ENCODE peak calls at places on chromosome X, in four cellular contexts. W is brain microvascular endothelial cell, J is ascending aorta, I is transverse colon. E is an unnamed sample.
A peak's percentile ranks its signal among the peaks of the same experiment; 100 is the strongest.

GRCh38 chrX:103329991-103330390 is at the start of gene TCEAL7:
- DNase-seq in W (no peak), J (no peak), I (no peak), E (peak; percentile 44)

GRCh38 chrX:15882704-15883539 is 28.3 kb upstream of the AP1S2 start:
- DNase-seq in W (peak; percentile 29), J (no peak), I (no peak), E (no peak)

GRCh38 chrX:17860811-17861495 is at the start of gene RAI2:
- DNase-seq in W (no peak), J (no peak), I (peak; percentile 22), E (peak; percentile 71)

GRCh38 chrX:108122748-108123147 is 31.2 kb downstream of the ATG4A start:
- DNase-seq in W (no peak), J (no peak), I (no peak), E (no peak)

GRCh38 chrX:130772313-130773140 is 130.5 kb downstream of the ENOX2 start:
- DNase-seq in W (peak; percentile 63), J (no peak), I (no peak), E (no peak)

GRCh38 chrX:121336831-121337421 is 289.5 kb downstream of the GLUD2 start:
- DNase-seq in W (no peak), J (no peak), I (no peak), E (no peak)

GRCh38 chrX:6382284-6382683 is 152.6 kb downstream of the VCX3A start:
- DNase-seq in W (no peak), J (no peak), I (no peak), E (no peak)

GRCh38 chrX:6052111-6052745 is 176.4 kb downstream of the NLGN4X start:
- DNase-seq in W (no peak), J (no peak), I (no peak), E (peak; percentile 24)

GRCh38 chrX:83916525-83916924 is 55.6 kb downstream of the CYLC1 start:
- DNase-seq in W (no peak), J (no peak), I (peak; percentile 8), E (peak; percentile 30)

GRCh38 chrX:135086197-135086854 is 34.0 kb downstream of the ETDB start:
- DNase-seq in W (peak; percentile 45), J (no peak), I (peak; percentile 22), E (no peak)

GRCh38 chrX:1281511-1281910 is 12.9 kb downstream of the CSF2RA start:
- DNase-seq in W (peak; percentile 10), J (no peak), I (no peak), E (no peak)

GRCh38 chrX:13283968-13284914 is 35.6 kb downstream of the ATXN3L start:
- DNase-seq in W (peak; percentile 27), J (no peak), I (no peak), E (no peak)

GRCh38 chrX:150429577-150429976 is 66.5 kb downstream of the MAMLD1 start:
- DNase-seq in W (peak; percentile 31), J (no peak), I (no peak), E (no peak)

DNA sequence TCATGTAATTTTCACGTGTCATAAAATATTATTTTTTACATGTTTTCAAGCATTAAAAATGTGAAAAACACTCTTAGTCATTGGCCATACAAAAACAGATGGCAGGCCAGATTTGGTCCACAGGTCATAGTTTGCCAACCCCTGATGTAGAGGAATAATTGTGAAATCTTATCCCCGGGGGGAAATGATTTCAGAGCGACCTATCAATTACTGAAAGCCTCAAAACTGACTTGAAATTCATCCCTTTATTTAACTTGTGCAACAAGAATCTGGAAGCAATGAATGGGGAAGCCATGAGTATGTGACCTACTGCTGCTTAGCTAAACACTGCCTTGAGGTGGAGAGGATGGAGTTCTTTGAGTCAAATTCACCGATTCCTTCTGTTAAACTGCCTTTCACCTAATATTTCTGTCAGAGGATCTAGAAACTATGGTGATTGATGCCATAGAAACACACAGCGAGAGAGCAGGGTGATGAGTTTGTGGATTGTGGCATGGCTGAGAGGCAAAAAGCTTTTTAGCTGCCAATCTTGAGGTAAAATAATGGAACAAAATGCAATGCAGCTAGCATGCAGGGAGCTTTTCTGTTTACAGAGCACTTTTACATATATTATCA is 30.3 kb upstream of the BRS3 start:
- DNase-seq in W (no peak), J (no peak), I (no peak), E (no peak)
- TF ChIP-seq CTCF in W (no peak), J (no peak), I (no peak), E (no peak)

DNA sequence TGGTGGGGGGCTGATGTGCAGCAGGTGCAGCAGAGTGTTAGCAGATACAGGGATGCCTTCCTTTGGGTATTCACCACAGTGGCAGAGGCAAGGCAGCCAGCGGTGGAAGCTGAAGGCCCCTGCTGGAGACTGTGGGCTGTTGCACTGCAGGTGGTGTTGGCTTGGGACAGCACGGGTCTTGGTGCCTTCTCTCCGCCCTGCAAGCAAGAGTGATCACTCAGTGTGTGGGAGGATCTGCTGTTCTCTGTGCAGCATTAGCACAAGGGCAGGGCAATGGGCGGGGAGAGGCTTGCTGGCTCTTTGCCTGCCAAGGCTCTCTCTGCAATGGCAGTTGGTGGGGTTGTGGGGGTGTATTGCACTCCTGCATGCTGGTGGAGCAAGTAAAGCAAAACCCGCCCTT is 821.0 kb upstream of the GRIA3 start:
- DNase-seq in W (no peak), J (no peak), I (no peak), E (no peak)
- TF ChIP-seq CTCF in W (no peak), J (no peak), I (no peak), E (no peak)

GRCh38 chrX:72003811-72004750 is 93.4 kb downstream of the NHSL2 start:
- DNase-seq in W (no peak), J (peak; percentile 72), I (no peak), E (peak; percentile 19)
- TF ChIP-seq CTCF in W (peak; percentile 43), J (peak; percentile 21), I (peak; percentile 10), E (no peak)

DNA sequence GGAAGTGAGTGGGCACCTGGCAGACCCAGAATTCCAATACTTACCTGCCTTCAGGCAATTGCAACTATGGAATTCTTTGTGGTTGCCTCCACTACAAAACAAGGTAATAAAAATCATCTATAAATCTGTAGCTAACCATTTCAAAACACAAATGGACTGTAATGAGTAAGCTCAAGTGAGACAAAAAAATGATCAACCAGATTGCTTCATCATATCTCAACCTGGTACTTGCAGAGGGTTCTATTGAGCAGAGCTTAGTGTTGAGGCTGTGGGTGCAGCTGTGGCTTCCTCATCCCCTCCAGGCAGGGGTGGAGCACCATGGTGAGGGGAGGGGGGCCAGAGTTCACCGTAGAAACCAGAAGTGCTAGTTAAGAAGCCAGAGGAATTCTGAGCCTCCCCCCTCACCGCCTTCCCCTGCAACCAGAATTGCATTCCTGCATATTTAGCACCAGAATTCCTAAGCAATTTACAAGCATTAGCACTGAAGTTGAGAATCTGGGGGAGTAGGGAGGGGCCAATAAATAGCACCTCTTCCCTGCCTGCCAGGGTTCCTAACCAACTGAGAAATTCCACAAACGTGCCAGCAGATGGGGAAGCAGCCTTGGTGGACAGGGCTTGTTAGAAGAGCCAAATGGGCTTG is 11.5 kb downstream of the CTAG1A start:
- DNase-seq in W (peak; percentile 8), J (peak; percentile 62), I (no peak), E (no peak)
- TF ChIP-seq CTCF in W (no peak), J (no peak), I (no peak), E (no peak)

GRCh38 chrX:140661657-140662056 is 47.9 kb upstream of the LINC00632 start:
- DNase-seq in W (no peak), J (no peak), I (no peak), E (no peak)

DNA sequence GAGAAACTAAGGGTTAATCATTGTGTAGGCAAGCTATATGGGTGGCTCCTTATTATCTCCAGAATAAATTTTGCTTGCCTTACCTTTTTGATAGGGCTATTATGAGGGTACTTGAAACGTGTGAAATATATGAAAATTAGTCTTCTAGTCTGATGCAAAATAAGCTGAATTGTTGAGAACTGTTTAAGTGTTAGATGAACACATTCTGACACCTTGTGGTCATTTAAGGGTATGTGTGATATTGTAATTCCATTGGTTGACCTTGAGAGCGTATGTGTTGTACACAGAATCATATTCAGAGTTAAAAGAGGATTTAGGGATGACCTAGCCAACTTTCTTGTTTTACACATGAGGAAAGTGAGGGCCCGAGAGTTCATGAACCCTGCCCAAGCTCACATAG is 44.6 kb upstream of the LINC00632 start:
- DNase-seq in W (no peak), J (no peak), I (no peak), E (no peak)
- TF ChIP-seq CTCF in W (no peak), J (no peak), I (no peak), E (peak; percentile 44)

GRCh38 chrX:119189115-119189514 is 47.0 kb upstream of the PGRMC1 start:
- DNase-seq in W (no peak), J (no peak), I (no peak), E (no peak)

GRCh38 chrX:119190736-119191282 is 45.3 kb upstream of the PGRMC1 start:
- DNase-seq in W (no peak), J (no peak), I (no peak), E (no peak)

GRCh38 chrX:119189586-119189985 is 46.5 kb upstream of the PGRMC1 start:
- DNase-seq in W (no peak), J (peak; percentile 69), I (no peak), E (peak; percentile 30)

GRCh38 chrX:119190251-119190651 is 45.8 kb upstream of the PGRMC1 start:
- DNase-seq in W (no peak), J (no peak), I (no peak), E (no peak)

GRCh38 chrX:119194631-119195030 is 41.5 kb upstream of the PGRMC1 start:
- DNase-seq in W (no peak), J (no peak), I (no peak), E (no peak)
- TF ChIP-seq CTCF in W (peak; percentile 49), J (no peak), I (no peak), E (no peak)

DNA sequence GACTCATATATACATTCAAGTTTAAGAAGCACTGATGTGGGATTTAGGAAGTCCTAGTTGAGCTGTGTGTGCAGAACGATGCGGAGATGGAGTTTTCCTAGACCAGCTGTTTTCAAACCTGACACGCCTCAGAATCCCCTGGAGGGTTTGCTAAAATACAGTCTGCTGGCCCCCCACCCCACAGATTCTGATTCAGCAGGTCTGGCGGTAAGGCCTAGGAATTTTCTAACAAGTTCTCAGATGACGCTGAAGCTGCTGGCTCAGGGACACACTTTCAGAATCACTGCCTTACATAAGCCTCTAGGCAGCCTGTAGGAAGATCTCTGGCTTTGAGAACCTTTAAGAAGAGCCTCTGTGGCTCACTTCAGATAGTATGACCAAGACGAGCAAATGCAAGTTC is 73.1 kb downstream of the PHEX start:
- DNase-seq in W (peak; percentile 22), J (no peak), I (no peak), E (no peak)
- TF ChIP-seq CTCF in W (no peak), J (no peak), I (no peak), E (no peak)

GRCh38 chrX:139864613-139865012 is 68.2 kb downstream of the ATP11C start:
- DNase-seq in W (no peak), J (no peak), I (no peak), E (no peak)

GRCh38 chrX:139862208-139862607 is 70.6 kb downstream of the ATP11C start:
- DNase-seq in W (no peak), J (no peak), I (no peak), E (no peak)
- TF ChIP-seq CTCF in W (no peak), J (no peak), I (no peak), E (no peak)

DNA sequence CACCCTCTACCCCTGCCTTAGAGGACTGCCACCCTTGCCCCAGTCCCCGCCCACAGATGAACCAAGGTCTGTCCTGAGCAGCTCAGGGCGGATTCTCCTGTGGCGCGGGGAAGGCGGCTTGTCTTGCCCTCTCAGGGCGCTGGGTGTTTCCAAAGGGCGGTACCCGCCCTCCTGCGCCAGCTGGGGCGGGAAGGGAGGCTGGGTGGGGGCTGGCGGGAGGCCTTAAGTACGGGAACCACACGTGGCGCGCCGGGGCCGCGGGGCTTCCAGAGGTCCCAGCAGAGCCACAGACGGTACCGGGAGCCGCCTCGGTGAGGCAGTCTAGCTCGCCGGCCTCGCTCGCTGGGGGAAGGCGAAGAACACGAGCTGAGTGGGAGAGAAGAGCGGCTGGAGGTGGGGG is 361.1 kb downstream of the MID1IP1 start:
- DNase-seq in W (no peak), J (no peak), I (peak; percentile 57), E (peak; percentile 47)
- TF ChIP-seq CTCF in W (peak; percentile 42), J (peak; percentile 51), I (peak; percentile 13), E (no peak)